ENCODE peak calls at places on chromosomes 7 and 10, in four cellular contexts. R is left ventricle myocardium inferior; V is fibroblast of lung; W is CD4-positive, alpha-beta T cell. Q is an unnamed sample.

GRCh38 chr7:157474685-157475084 is 137.9 kb downstream of the DNAJB6 start:
- DNase-seq in R (no peak), V (no peak), W (no peak), Q (no peak)

GRCh38 chr7:100053201-100053600 is 3.6 kb downstream of the ZSCAN21 start:
- DNase-seq in R (no peak), V (peak), W (no peak), Q (peak)

GRCh38 chr10:124066744-124067714 is 26.4 kb downstream of the CHST15 start:
- DNase-seq in R (no peak), V (no peak), W (no peak), Q (no peak)

GRCh38 chr7:2231992-2232765 is 566 bp downstream of the MAD1L1 start:
- DNase-seq in R (no peak), V (no peak), W (no peak), Q (no peak)

GRCh38 chr7:152085116-152085515 is 59.6 kb downstream of the GALNT11 start:
- DNase-seq in R (no peak), V (no peak), W (no peak), Q (no peak)

GRCh38 chr10:110209926-110210662 is 2.7 kb downstream of the MXI1 start:
- DNase-seq in R (peak), V (peak), W (peak), Q (no peak)

GRCh38 chr10:93034426-93034825 is 26.2 kb upstream of the CYP26C1 start:
- DNase-seq in R (no peak), V (no peak), W (no peak), Q (no peak)

GRCh38 chr10:51327432-51327831 is 253.1 kb downstream of the PRKG1 start:
- DNase-seq in R (no peak), V (no peak), W (no peak), Q (no peak)

GRCh38 chr10:88890681-88891371 is 10.8 kb downstream of the STAMBPL1 start:
- DNase-seq in R (no peak), V (no peak), W (no peak), Q (no peak)
- TF ChIP-seq CTCF in R (no peak), V (no peak), W (no peak), Q (no peak)

GRCh38 chr7:139699640-139700504 is 77.9 kb downstream of the HIPK2 start:
- DNase-seq in R (no peak), V (no peak), W (no peak), Q (no peak)
- TF ChIP-seq CTCF in R (no peak), V (peak), W (no peak), Q (no peak)

GRCh38 chr10:116689744-116690143 is 52.6 kb downstream of the HSPA12A start:
- DNase-seq in R (no peak), V (no peak), W (no peak), Q (no peak)

GRCh38 chr10:116689096-116689495 is 53.3 kb downstream of the HSPA12A start:
- DNase-seq in R (no peak), V (no peak), W (no peak), Q (no peak)

GRCh38 chr10:116691079-116691398 is 51.3 kb downstream of the HSPA12A start:
- DNase-seq in R (no peak), V (no peak), W (no peak), Q (no peak)

GRCh38 chr10:116691544-116692126 is 50.7 kb downstream of the HSPA12A start:
- DNase-seq in R (peak), V (peak), W (no peak), Q (no peak)

DNA sequence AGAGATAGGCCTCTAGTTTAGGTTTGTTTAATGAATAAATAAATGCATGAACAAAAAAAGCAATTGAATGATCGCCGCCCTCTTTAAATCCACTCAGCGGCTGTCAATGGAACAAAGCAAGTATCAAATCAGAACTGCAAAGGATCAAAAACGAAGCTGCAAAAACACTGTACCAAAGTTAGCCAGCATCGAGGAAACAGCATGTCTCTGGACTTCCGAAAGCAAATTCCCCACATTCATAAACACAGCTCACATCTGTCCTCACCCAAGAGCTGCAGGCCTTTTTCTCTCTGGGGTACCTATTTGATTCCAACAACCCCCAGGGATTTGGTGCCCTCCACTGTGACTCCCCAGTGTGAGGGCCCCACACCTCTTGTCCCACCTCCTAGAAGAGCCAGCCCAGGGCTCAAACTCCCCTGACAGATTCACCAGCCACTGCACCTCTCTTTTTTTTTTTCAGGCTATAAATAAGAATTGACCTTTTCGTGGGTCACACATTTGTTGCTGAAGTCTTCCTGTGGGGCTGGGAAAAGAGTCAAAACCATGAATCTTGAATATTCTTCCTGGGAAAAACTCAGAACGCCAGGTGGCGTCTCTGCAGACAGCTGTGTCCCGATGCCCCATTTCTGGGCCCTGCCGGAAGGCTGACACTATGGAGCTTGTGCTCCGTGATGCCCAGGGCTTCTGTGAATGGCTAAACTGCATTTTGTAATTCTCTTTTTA is 51.8 kb downstream of the HSPA12A start:
- DNase-seq in R (no peak), V (peak), W (no peak), Q (no peak)
- TF ChIP-seq CTCF in R (peak), V (peak), W (no peak), Q (peak)

DNA sequence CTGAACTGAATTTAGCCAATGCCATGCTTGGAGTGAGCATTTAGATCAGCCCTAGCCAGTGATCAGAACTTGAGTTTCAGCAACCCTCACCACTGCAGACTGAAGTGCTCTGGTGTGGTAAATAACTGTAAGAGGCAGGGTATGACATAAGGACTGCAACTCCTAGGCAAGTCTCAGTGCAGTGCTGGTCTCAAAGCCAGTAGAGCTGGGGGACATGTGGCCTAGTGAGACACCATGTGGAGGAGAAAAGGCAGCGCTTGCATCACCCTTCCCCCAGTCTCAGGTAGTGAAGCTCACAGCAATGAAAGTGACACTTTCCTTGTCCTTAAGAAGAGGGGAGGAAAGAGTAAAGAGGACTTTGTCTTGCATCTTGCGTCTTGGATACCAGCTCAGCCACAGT is 386.8 kb upstream of the POT1 start:
- DNase-seq in R (no peak), V (no peak), W (no peak), Q (no peak)
- TF ChIP-seq CTCF in R (no peak), V (no peak), W (no peak), Q (no peak)

GRCh38 chr7:127504715-127505114 is 80.7 kb downstream of the GCC1 start:
- DNase-seq in R (peak), V (peak), W (no peak), Q (no peak)
- TF ChIP-seq CTCF in R (peak), V (peak), W (peak), Q (peak)

DNA sequence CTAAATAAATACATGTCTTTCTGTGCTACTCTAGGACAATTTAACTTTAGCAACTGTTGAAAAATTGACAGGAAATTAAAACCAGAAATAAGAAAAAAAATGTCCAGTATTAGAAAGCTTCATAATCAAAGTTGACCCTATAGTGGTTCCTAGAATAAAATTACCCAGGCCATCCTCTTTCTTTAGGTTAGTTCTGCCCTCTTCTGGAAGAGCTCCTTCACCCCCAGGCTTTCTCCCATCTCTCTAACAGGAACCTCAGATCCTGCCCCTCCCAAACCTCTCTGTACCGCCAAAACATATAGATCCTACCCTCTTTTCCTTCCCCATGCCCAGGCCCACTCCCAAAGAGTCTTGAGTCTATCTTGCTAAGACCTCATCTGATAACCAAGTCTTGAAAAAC is 159.4 kb upstream of the CDK1 start:
- DNase-seq in R (no peak), V (no peak), W (no peak), Q (no peak)
- TF ChIP-seq CTCF in R (peak), V (no peak), W (no peak), Q (no peak)

Q was measured in AG04450.